ENCODE peak calls at places on chromosomes 7 and 10, in ten cellular contexts. W is NCI-H460; N is activated T-cell treated with anti-CD3 and anti-CD28 coated beads, Interleukin-2, amount 50 U/mL, for 4 hours; D is hepatocyte; H is activated naive CD4-positive, alpha-beta T cell treated with anti-CD3 and anti-CD28 coated beads, Interleukin-2, amount 50 U/mL, for 72 hours; L is Panc1; Q is OCI-M1; I is activated gamma-delta T cell treated with Interleukin-2 at 50 U/mL for 16 hours; O is stimulated activated CD8-positive, alpha-beta memory T cell treated with anti-CD3 and anti-CD28 coated beads, Interleukin-15, amount 100 ng/mL, for 4 hours; C is ovary. K is an unnamed sample.
A peak's percentile ranks its signal among the peaks of the same experiment; 100 is the strongest.

GRCh38 chr10:43045631-43046287 is 31.1 kb upstream of the RET start:
- DNase-seq in W (no peak), N (no peak), D (no peak), H (peak; percentile 31), L (no peak), Q (no peak), I (no peak), O (no peak), C (peak; percentile 16), K (no peak)

GRCh38 chr10:47451275-47451997 is 32.5 kb downstream of the ANXA8 start:
- DNase-seq in W (no peak), N (no peak), D (no peak), H (no peak), L (no peak), Q (no peak), I (no peak), O (no peak), C (peak; percentile 20), K (no peak)

GRCh38 chr7:131012477-131013031 is 278.5 kb upstream of the KLF14 start:
- DNase-seq in W (no peak), N (no peak), D (no peak), H (no peak), L (no peak), Q (no peak), I (no peak), O (no peak), C (no peak), K (no peak)

GRCh38 chr10:8365935-8366911 is 311.7 kb downstream of the GATA3 start:
- DNase-seq in W (peak; percentile 4), N (peak; percentile 33), D (peak; percentile 84), H (no peak), L (peak; percentile 39), Q (no peak), I (peak; percentile 23), O (peak; percentile 43), C (no peak), K (peak; percentile 48)

GRCh38 chr7:76206633-76207032 is 4.9 kb downstream of the SRRM3 start:
- DNase-seq in W (no peak), N (no peak), D (no peak), H (no peak), L (no peak), Q (no peak), I (no peak), O (no peak), C (no peak), K (no peak)

GRCh38 chr7:135536160-135536559 is 21.6 kb upstream of the NUP205 start:
- DNase-seq in W (no peak), N (no peak), D (peak; percentile 38), H (no peak), L (no peak), Q (peak; percentile 24), I (no peak), O (no peak), C (no peak), K (no peak)

GRCh38 chr7:121084748-121085336 is 96.3 kb downstream of the CPED1 start:
- DNase-seq in W (no peak), N (no peak), D (no peak), H (no peak), L (no peak), Q (no peak), I (no peak), O (no peak), C (no peak), K (no peak)

GRCh38 chr10:69382382-69383117 is 34.2 kb downstream of the TACR2 start:
- DNase-seq in W (no peak), N (no peak), D (no peak), H (no peak), L (no peak), Q (no peak), I (no peak), O (no peak), C (no peak), K (no peak)

GRCh38 chr7:25408861-25409260 is 180.6 kb upstream of the NPVF start:
- DNase-seq in W (no peak), N (no peak), D (no peak), H (no peak), L (no peak), Q (no peak), I (no peak), O (no peak), C (no peak), K (no peak)

GRCh38 chr7:71886066-71886465 is 526.1 kb downstream of the CALN1 start:
- DNase-seq in W (peak; percentile 44), N (no peak), D (no peak), H (no peak), L (no peak), Q (no peak), I (no peak), O (no peak), C (no peak), K (no peak)

GRCh38 chr10:111299037-111299436 is 222.2 kb downstream of the ADRA2A start:
- DNase-seq in W (no peak), N (no peak), D (no peak), H (no peak), L (no peak), Q (no peak), I (no peak), O (no peak), C (no peak), K (no peak)

GRCh38 chr7:81501220-81501619 is 268.6 kb downstream of the HGF start:
- DNase-seq in W (peak; percentile 19), N (no peak), D (peak; percentile 23), H (no peak), L (no peak), Q (peak; percentile 87), I (no peak), O (no peak), C (no peak), K (no peak)

GRCh38 chr10:34392641-34393170 is 422.4 kb downstream of the PARD3 start:
- DNase-seq in W (no peak), N (no peak), D (no peak), H (no peak), L (no peak), Q (no peak), I (no peak), O (no peak), C (no peak), K (no peak)

GRCh38 chr7:89837515-89837914 is 316.8 kb upstream of the STEAP1 start:
- DNase-seq in W (no peak), N (no peak), D (no peak), H (no peak), L (no peak), Q (no peak), I (no peak), O (no peak), C (no peak), K (no peak)

GRCh38 chr7:390761-391410 is 100.9 kb downstream of the FOXL3 start:
- DNase-seq in W (no peak), N (no peak), D (no peak), H (peak; percentile 18), L (no peak), Q (no peak), I (no peak), O (no peak), C (peak; percentile 17), K (no peak)

GRCh38 chr10:86067436-86068050 is 299.1 kb downstream of the GRID1 start:
- DNase-seq in W (no peak), N (no peak), D (no peak), H (peak; percentile 16), L (no peak), Q (no peak), I (no peak), O (no peak), C (no peak), K (no peak)

GRCh38 chr7:118734541-118734940 is 510.0 kb downstream of the ANKRD7 start:
- DNase-seq in W (no peak), N (no peak), D (no peak), H (no peak), L (no peak), Q (no peak), I (no peak), O (no peak), C (no peak), K (no peak)

GRCh38 chr7:27112960-27113949 is 10.8 kb upstream of the HOXA2 start:
- DNase-seq in W (peak; percentile 73), N (no peak), D (peak; percentile 84), H (no peak), L (no peak), Q (no peak), I (no peak), O (no peak), C (no peak), K (no peak)

GRCh38 chr10:133359554-133359971 is 1.7 kb upstream of the FUOM start:
- DNase-seq in W (no peak), N (peak; percentile 28), D (peak; percentile 86), H (no peak), L (no peak), Q (no peak), I (no peak), O (no peak), C (no peak), K (no peak)

GRCh38 chr10:32057041-32057372 is 782 bp upstream of the KIF5B start:
- DNase-seq in W (no peak), N (no peak), D (no peak), H (no peak), L (no peak), Q (no peak), I (no peak), O (no peak), C (no peak), K (no peak)

GRCh38 chr10:49187950-49188761 is at the start of gene TMEM273:
- DNase-seq in W (no peak), N (no peak), D (no peak), H (no peak), L (no peak), Q (peak; percentile 89), I (no peak), O (peak; percentile 29), C (no peak), K (no peak)

GRCh38 chr10:102648889-102649752 is 4.8 kb downstream of the TRIM8 start:
- DNase-seq in W (no peak), N (no peak), D (no peak), H (no peak), L (no peak), Q (no peak), I (peak; percentile 39), O (no peak), C (no peak), K (no peak)

K was measured in stimulated activated CD4-positive, alpha-beta T cell treated with anti-CD3 and anti-CD28 coated beads, Interleukin-4, amount 100 ng/mL, for 1 hour.